ENCODE peak calls at places on chromosome 1, in nine cellular contexts. One of them, this sample, is unnamed.
A peak's percentile ranks its signal among the peaks of the same experiment; 100 is the strongest.

GRCh38 chr1:197614916-197615692 is 160.2 kb downstream of the DENND1B start:
- DNase-seq in kidney tubule cell: peak; percentile 53
- DNase-seq in CD8-positive, alpha-beta T cell: no peak
- DNase-seq in thoracic aorta: no peak
- DNase-seq in T1000: no peak
- DNase-seq in HuH-7.5: no peak
- DNase-seq in left ventricle myocardium superior: no peak
- DNase-seq in frontal cortex: no peak
- DNase-seq in kidney glomerular epithelial cell: peak; percentile 42
- DNase-seq in this sample: peak; percentile 26

GRCh38 chr1:159869173-159869572 is 6.7 kb upstream of the VSIG8 start:
- DNase-seq in kidney glomerular epithelial cell: peak; percentile 57
- DNase-seq in HuH-7.5: no peak
- DNase-seq in frontal cortex: no peak
- DNase-seq in T1000: peak; percentile 25
- DNase-seq in left ventricle myocardium superior: no peak
- DNase-seq in kidney tubule cell: peak; percentile 96
- DNase-seq in CD8-positive, alpha-beta T cell: no peak
- DNase-seq in thoracic aorta: no peak
- DNase-seq in this sample: no peak

GRCh38 chr1:53294557-53294956 is 33.3 kb downstream of the LRP8 start:
- DNase-seq in kidney tubule cell: peak; percentile 73
- DNase-seq in thoracic aorta: no peak
- DNase-seq in kidney glomerular epithelial cell: peak; percentile 56
- DNase-seq in left ventricle myocardium superior: no peak
- DNase-seq in T1000: no peak
- DNase-seq in CD8-positive, alpha-beta T cell: no peak
- DNase-seq in HuH-7.5: no peak
- DNase-seq in frontal cortex: peak; percentile 66
- DNase-seq in this sample: no peak

GRCh38 chr1:234231061-234231892 is 142.0 kb upstream of the COA6 start:
- DNase-seq in left ventricle myocardium superior: no peak
- DNase-seq in frontal cortex: no peak
- DNase-seq in kidney glomerular epithelial cell: no peak
- DNase-seq in HuH-7.5: peak; percentile 81
- DNase-seq in kidney tubule cell: no peak
- DNase-seq in thoracic aorta: no peak
- DNase-seq in T1000: no peak
- DNase-seq in CD8-positive, alpha-beta T cell: no peak
- DNase-seq in this sample: no peak

GRCh38 chr1:29964718-29965533 is 728.6 kb downstream of the PTPRU start:
- DNase-seq in frontal cortex: no peak
- DNase-seq in thoracic aorta: no peak
- DNase-seq in T1000: no peak
- DNase-seq in HuH-7.5: no peak
- DNase-seq in CD8-positive, alpha-beta T cell: no peak
- DNase-seq in kidney tubule cell: peak; percentile 20
- DNase-seq in left ventricle myocardium superior: no peak
- DNase-seq in kidney glomerular epithelial cell: no peak
- DNase-seq in this sample: no peak

GRCh38 chr1:75724472-75725022 is at the start of gene ACADM:
- DNase-seq in HuH-7.5: peak; percentile 51
- DNase-seq in T1000: peak; percentile 79
- DNase-seq in kidney glomerular epithelial cell: peak; percentile 53
- DNase-seq in frontal cortex: peak; percentile 84
- DNase-seq in left ventricle myocardium superior: peak; percentile 94
- DNase-seq in CD8-positive, alpha-beta T cell: peak; percentile 78
- DNase-seq in thoracic aorta: peak; percentile 43
- DNase-seq in kidney tubule cell: peak; percentile 92
- DNase-seq in this sample: peak; percentile 58

GRCh38 chr1:221336141-221336540 is 405.7 kb downstream of the DUSP10 start:
- DNase-seq in thoracic aorta: no peak
- DNase-seq in HuH-7.5: no peak
- DNase-seq in left ventricle myocardium superior: no peak
- DNase-seq in CD8-positive, alpha-beta T cell: no peak
- DNase-seq in kidney tubule cell: no peak
- DNase-seq in frontal cortex: no peak
- DNase-seq in kidney glomerular epithelial cell: peak; percentile 41
- DNase-seq in T1000: no peak
- DNase-seq in this sample: no peak

GRCh38 chr1:91569411-91570104 is 68.9 kb downstream of the CDC7 start:
- DNase-seq in T1000: peak; percentile 78
- DNase-seq in frontal cortex: no peak
- DNase-seq in CD8-positive, alpha-beta T cell: no peak
- DNase-seq in thoracic aorta: peak; percentile 77
- DNase-seq in HuH-7.5: no peak
- DNase-seq in left ventricle myocardium superior: peak; percentile 91
- DNase-seq in kidney glomerular epithelial cell: peak; percentile 48
- DNase-seq in kidney tubule cell: peak; percentile 97
- DNase-seq in this sample: no peak

GRCh38 chr1:192546596-192547199 is 28.9 kb upstream of the RGS1 start:
- DNase-seq in kidney tubule cell: no peak
- DNase-seq in left ventricle myocardium superior: no peak
- DNase-seq in thoracic aorta: no peak
- DNase-seq in HuH-7.5: no peak
- DNase-seq in frontal cortex: no peak
- DNase-seq in CD8-positive, alpha-beta T cell: no peak
- DNase-seq in T1000: no peak
- DNase-seq in kidney glomerular epithelial cell: no peak
- DNase-seq in this sample: no peak

GRCh38 chr1:43978264-43978550 is 803 bp upstream of the B4GALT2 start:
- DNase-seq in thoracic aorta: no peak
- DNase-seq in frontal cortex: no peak
- DNase-seq in kidney glomerular epithelial cell: no peak
- DNase-seq in CD8-positive, alpha-beta T cell: no peak
- DNase-seq in left ventricle myocardium superior: no peak
- DNase-seq in HuH-7.5: no peak
- DNase-seq in T1000: no peak
- DNase-seq in kidney tubule cell: no peak
- DNase-seq in this sample: no peak

GRCh38 chr1:225933072-225933471 is 7.9 kb downstream of the LEFTY2 start:
- DNase-seq in T1000: no peak
- DNase-seq in frontal cortex: no peak
- DNase-seq in thoracic aorta: no peak
- DNase-seq in kidney tubule cell: peak; percentile 56
- DNase-seq in kidney glomerular epithelial cell: peak; percentile 59
- DNase-seq in HuH-7.5: no peak
- DNase-seq in CD8-positive, alpha-beta T cell: no peak
- DNase-seq in left ventricle myocardium superior: no peak
- DNase-seq in this sample: no peak

GRCh38 chr1:151713874-151714273 is 2.7 kb downstream of the CELF3 start:
- DNase-seq in CD8-positive, alpha-beta T cell: no peak
- DNase-seq in left ventricle myocardium superior: no peak
- DNase-seq in thoracic aorta: no peak
- DNase-seq in kidney tubule cell: no peak
- DNase-seq in HuH-7.5: no peak
- DNase-seq in kidney glomerular epithelial cell: no peak
- DNase-seq in T1000: no peak
- DNase-seq in frontal cortex: no peak
- DNase-seq in this sample: no peak

GRCh38 chr1:80258659-80259058 is 1252.1 kb upstream of the ADGRL4 start:
- DNase-seq in kidney glomerular epithelial cell: no peak
- DNase-seq in HuH-7.5: no peak
- DNase-seq in kidney tubule cell: no peak
- DNase-seq in frontal cortex: no peak
- DNase-seq in T1000: no peak
- DNase-seq in CD8-positive, alpha-beta T cell: no peak
- DNase-seq in left ventricle myocardium superior: no peak
- DNase-seq in thoracic aorta: no peak
- DNase-seq in this sample: no peak

GRCh38 chr1:40662151-40662550 is 3.3 kb downstream of the RIMS3 start:
- DNase-seq in HuH-7.5: no peak
- DNase-seq in kidney glomerular epithelial cell: no peak
- DNase-seq in left ventricle myocardium superior: no peak
- DNase-seq in thoracic aorta: no peak
- DNase-seq in frontal cortex: no peak
- DNase-seq in kidney tubule cell: peak; percentile 13
- DNase-seq in CD8-positive, alpha-beta T cell: no peak
- DNase-seq in T1000: no peak
- DNase-seq in this sample: no peak

GRCh38 chr1:15949453-15950245 is 26.3 kb downstream of the ZBTB17 start:
- DNase-seq in left ventricle myocardium superior: peak; percentile 87
- DNase-seq in CD8-positive, alpha-beta T cell: peak; percentile 74
- DNase-seq in kidney tubule cell: peak; percentile 98
- DNase-seq in thoracic aorta: peak; percentile 94
- DNase-seq in kidney glomerular epithelial cell: peak; percentile 81
- DNase-seq in T1000: peak; percentile 96
- DNase-seq in HuH-7.5: no peak
- DNase-seq in frontal cortex: peak; percentile 80
- DNase-seq in this sample: no peak

GRCh38 chr1:22995774-22996173 is 19.9 kb downstream of the TEX46 start:
- DNase-seq in frontal cortex: no peak
- DNase-seq in kidney glomerular epithelial cell: no peak
- DNase-seq in left ventricle myocardium superior: no peak
- DNase-seq in HuH-7.5: no peak
- DNase-seq in kidney tubule cell: no peak
- DNase-seq in thoracic aorta: no peak
- DNase-seq in CD8-positive, alpha-beta T cell: no peak
- DNase-seq in T1000: no peak
- DNase-seq in this sample: no peak

GRCh38 chr1:116228501-116228900 is 117.3 kb downstream of the MAB21L3 start:
- DNase-seq in thoracic aorta: no peak
- DNase-seq in T1000: no peak
- DNase-seq in kidney glomerular epithelial cell: no peak
- DNase-seq in CD8-positive, alpha-beta T cell: no peak
- DNase-seq in frontal cortex: no peak
- DNase-seq in left ventricle myocardium superior: no peak
- DNase-seq in HuH-7.5: no peak
- DNase-seq in kidney tubule cell: no peak
- DNase-seq in this sample: no peak

GRCh38 chr1:8133657-8134430 is 107.7 kb upstream of the ERRFI1 start:
- DNase-seq in thoracic aorta: peak; percentile 46
- DNase-seq in kidney tubule cell: peak; percentile 55
- DNase-seq in frontal cortex: peak; percentile 27
- DNase-seq in CD8-positive, alpha-beta T cell: no peak
- DNase-seq in kidney glomerular epithelial cell: peak; percentile 90
- DNase-seq in T1000: peak; percentile 16
- DNase-seq in left ventricle myocardium superior: peak; percentile 57
- DNase-seq in HuH-7.5: no peak
- DNase-seq in this sample: no peak

GRCh38 chr1:7579016-7579415 is 192.1 kb upstream of the VAMP3 start:
- DNase-seq in HuH-7.5: no peak
- DNase-seq in left ventricle myocardium superior: no peak
- DNase-seq in frontal cortex: no peak
- DNase-seq in thoracic aorta: no peak
- DNase-seq in CD8-positive, alpha-beta T cell: no peak
- DNase-seq in kidney glomerular epithelial cell: no peak
- DNase-seq in T1000: no peak
- DNase-seq in kidney tubule cell: no peak
- DNase-seq in this sample: no peak